ENCODE peak calls at places on chromosomes 6 and 20, in five cellular contexts. One of them, this sample, is unnamed.

GRCh38 chr6:26478985-26479278 is 21.2 kb upstream of the BTN1A1 start:
- DNase-seq in H54: no peak
- DNase-seq in A549: no peak
- DNase-seq in K562: no peak
- DNase-seq in heart left ventricle: no peak
- DNase-seq in this sample: no peak

GRCh38 chr6:97215157-97215769 is 67.8 kb downstream of the MMS22L start:
- DNase-seq in K562: peak
- DNase-seq in H54: peak
- DNase-seq in heart left ventricle: no peak
- DNase-seq in A549: peak
- DNase-seq in this sample: peak

GRCh38 chr20:8523684-8524083 is 391.6 kb downstream of the PLCB1 start:
- DNase-seq in H54: no peak
- DNase-seq in A549: peak
- DNase-seq in K562: no peak
- DNase-seq in heart left ventricle: no peak
- DNase-seq in this sample: no peak

GRCh38 chr6:150752409-150752808 is 113.1 kb upstream of the MTHFD1L start:
- DNase-seq in A549: no peak
- DNase-seq in K562: no peak
- DNase-seq in heart left ventricle: no peak
- DNase-seq in H54: no peak
- DNase-seq in this sample: no peak

GRCh38 chr6:156630613-156631302 is 146.4 kb upstream of the ARID1B start:
- DNase-seq in A549: no peak
- DNase-seq in heart left ventricle: no peak
- DNase-seq in H54: no peak
- DNase-seq in K562: no peak
- DNase-seq in this sample: no peak

GRCh38 chr20:50561379-50562078 is 51.3 kb downstream of the PTPN1 start:
- DNase-seq in A549: peak
- DNase-seq in heart left ventricle: no peak
- DNase-seq in H54: peak
- DNase-seq in K562: no peak
- DNase-seq in this sample: no peak

GRCh38 chr20:18443841-18444240 is 23.0 kb downstream of the DZANK1 start:
- DNase-seq in A549: no peak
- DNase-seq in heart left ventricle: no peak
- DNase-seq in K562: no peak
- DNase-seq in H54: no peak
- DNase-seq in this sample: no peak

GRCh38 chr6:109472132-109472995 is 10.7 kb downstream of the ZBTB24 start:
- DNase-seq in H54: no peak
- DNase-seq in heart left ventricle: no peak
- DNase-seq in A549: no peak
- DNase-seq in K562: no peak
- DNase-seq in this sample: no peak

GRCh38 chr6:16090920-16091319 is 38.0 kb upstream of the MYLIP start:
- DNase-seq in A549: no peak
- DNase-seq in K562: no peak
- DNase-seq in H54: no peak
- DNase-seq in heart left ventricle: no peak
- DNase-seq in this sample: no peak

GRCh38 chr6:5318617-5319016 is 57.3 kb downstream of the FARS2 start:
- DNase-seq in A549: no peak
- DNase-seq in K562: no peak
- DNase-seq in H54: no peak
- DNase-seq in heart left ventricle: no peak
- DNase-seq in this sample: peak

GRCh38 chr20:34904202-34904621 is 27.8 kb downstream of the ACSS2 start:
- DNase-seq in A549: no peak
- DNase-seq in heart left ventricle: no peak
- DNase-seq in H54: no peak
- DNase-seq in K562: no peak
- DNase-seq in this sample: peak

GRCh38 chr6:154937306-154938244 is 57.5 kb upstream of the TIAM2 start:
- DNase-seq in H54: no peak
- DNase-seq in A549: no peak
- DNase-seq in K562: no peak
- DNase-seq in heart left ventricle: no peak
- DNase-seq in this sample: no peak

GRCh38 chr6:7145269-7146078 is 37.7 kb downstream of the RREB1 start:
- DNase-seq in heart left ventricle: no peak
- DNase-seq in A549: no peak
- DNase-seq in K562: no peak
- DNase-seq in H54: no peak
- DNase-seq in this sample: peak

GRCh38 chr6:43977404-43978111 is 149.7 kb downstream of the MRPL14 start:
- DNase-seq in heart left ventricle: no peak
- DNase-seq in A549: no peak
- DNase-seq in H54: no peak
- DNase-seq in K562: no peak
- DNase-seq in this sample: peak

GRCh38 chr20:48107560-48107959 is 322.3 kb upstream of the SULF2 start:
- DNase-seq in H54: no peak
- DNase-seq in heart left ventricle: no peak
- DNase-seq in K562: no peak
- DNase-seq in A549: no peak
- DNase-seq in this sample: no peak

GRCh38 chr6:55023231-55023630 is 151.1 kb upstream of the HCRTR2 start:
- DNase-seq in A549: no peak
- DNase-seq in K562: no peak
- DNase-seq in heart left ventricle: no peak
- DNase-seq in H54: no peak
- DNase-seq in this sample: no peak

GRCh38 chr6:138005846-138006245 is 101.4 kb downstream of the PERP start:
- DNase-seq in heart left ventricle: no peak
- DNase-seq in K562: no peak
- DNase-seq in H54: no peak
- DNase-seq in A549: no peak
- DNase-seq in this sample: no peak

GRCh38 chr6:18823782-18824386 is 436.7 kb downstream of the RNF144B start:
- DNase-seq in heart left ventricle: no peak
- DNase-seq in H54: peak
- DNase-seq in A549: peak
- DNase-seq in K562: peak
- DNase-seq in this sample: peak

GRCh38 chr6:111221804-111222203 is 134.5 kb downstream of the SLC16A10 start:
- DNase-seq in heart left ventricle: no peak
- DNase-seq in H54: no peak
- DNase-seq in A549: no peak
- DNase-seq in K562: no peak
- DNase-seq in this sample: no peak

GRCh38 chr6:506508-506907 is 115.0 kb downstream of the IRF4 start:
- DNase-seq in A549: no peak
- DNase-seq in heart left ventricle: no peak
- DNase-seq in K562: no peak
- DNase-seq in H54: no peak
- DNase-seq in this sample: no peak

GRCh38 chr6:37083243-37084138 is 78.0 kb downstream of the FGD2 start:
- DNase-seq in A549: no peak
- DNase-seq in K562: peak
- DNase-seq in H54: no peak
- DNase-seq in heart left ventricle: peak
- DNase-seq in this sample: peak

GRCh38 chr6:52570291-52570700 is 6.6 kb downstream of the TRAM2 start:
- DNase-seq in H54: no peak
- DNase-seq in A549: no peak
- DNase-seq in K562: no peak
- DNase-seq in heart left ventricle: peak
- DNase-seq in this sample: no peak

GRCh38 chr20:10673831-10674683 is at the start of gene JAG1:
- DNase-seq in K562: peak
- DNase-seq in heart left ventricle: peak
- DNase-seq in A549: peak
- DNase-seq in H54: peak
- DNase-seq in this sample: peak
- TF ChIP-seq POLR2A in K562: no peak
- TF ChIP-seq POLR2A in heart left ventricle: peak
- TF ChIP-seq POLR2A in A549: peak
- TF ChIP-seq POLR2A in H54: peak
- TF ChIP-seq POLR2A in this sample: peak

DNA sequence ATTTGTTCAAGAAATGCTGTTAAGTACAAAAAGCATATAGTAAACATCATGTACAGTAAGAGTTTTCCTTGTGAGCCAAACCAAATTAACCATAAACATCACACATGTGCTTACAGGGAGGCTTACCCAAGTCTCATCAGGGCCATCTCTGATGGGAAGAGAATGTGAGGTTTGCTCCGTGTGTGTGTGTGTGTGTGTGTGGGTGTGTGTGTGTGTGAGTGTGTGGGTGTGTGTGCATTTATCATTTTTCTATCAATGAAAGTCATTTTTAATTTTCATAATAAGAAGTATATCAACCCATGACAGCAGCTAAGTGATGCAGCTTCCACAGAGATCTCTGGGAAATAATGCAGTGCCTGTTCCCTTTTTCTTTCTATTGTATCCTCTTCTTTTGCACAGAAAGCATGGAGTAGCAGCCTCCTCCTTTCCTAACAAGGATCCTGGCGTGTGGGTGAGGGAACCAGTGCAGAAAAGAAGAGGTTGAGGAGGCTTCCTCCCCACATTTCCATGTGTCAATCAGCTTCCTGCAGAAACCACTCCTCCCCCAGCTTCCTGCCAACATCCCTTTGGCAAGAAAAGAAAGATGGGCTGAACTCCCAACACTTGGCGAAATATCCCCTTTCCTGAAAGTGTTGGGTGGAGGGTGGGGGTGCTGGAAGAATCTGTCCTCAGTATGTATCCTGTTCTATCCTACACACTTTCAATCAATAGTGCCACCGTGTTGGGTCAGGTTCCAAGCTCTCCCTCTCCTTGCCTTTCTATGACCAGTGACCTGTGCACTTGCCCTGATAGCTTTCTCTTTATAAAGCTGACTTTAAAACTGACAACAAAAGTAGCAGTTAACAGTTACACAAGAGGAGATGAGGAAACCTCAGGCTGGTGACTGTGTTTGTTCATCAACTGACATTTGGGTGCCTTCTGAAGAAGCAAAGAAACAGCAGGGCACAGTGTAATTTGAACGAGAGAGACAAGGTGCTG is 251.8 kb upstream of the CITED2 start:
- DNase-seq in heart left ventricle: no peak
- DNase-seq in A549: no peak
- DNase-seq in K562: no peak
- DNase-seq in H54: no peak
- DNase-seq in this sample: peak
- TF ChIP-seq POLR2A in heart left ventricle: no peak
- TF ChIP-seq POLR2A in A549: no peak
- TF ChIP-seq POLR2A in K562: no peak
- TF ChIP-seq POLR2A in H54: no peak
- TF ChIP-seq POLR2A in this sample: no peak

GRCh38 chr20:25623736-25624499 is at the start of gene NANP:
- DNase-seq in H54: peak
- DNase-seq in K562: peak
- DNase-seq in heart left ventricle: peak
- DNase-seq in A549: peak
- DNase-seq in this sample: peak
- TF ChIP-seq POLR2A in H54: peak
- TF ChIP-seq POLR2A in K562: peak
- TF ChIP-seq POLR2A in heart left ventricle: peak
- TF ChIP-seq POLR2A in A549: peak
- TF ChIP-seq POLR2A in this sample: peak

DNA sequence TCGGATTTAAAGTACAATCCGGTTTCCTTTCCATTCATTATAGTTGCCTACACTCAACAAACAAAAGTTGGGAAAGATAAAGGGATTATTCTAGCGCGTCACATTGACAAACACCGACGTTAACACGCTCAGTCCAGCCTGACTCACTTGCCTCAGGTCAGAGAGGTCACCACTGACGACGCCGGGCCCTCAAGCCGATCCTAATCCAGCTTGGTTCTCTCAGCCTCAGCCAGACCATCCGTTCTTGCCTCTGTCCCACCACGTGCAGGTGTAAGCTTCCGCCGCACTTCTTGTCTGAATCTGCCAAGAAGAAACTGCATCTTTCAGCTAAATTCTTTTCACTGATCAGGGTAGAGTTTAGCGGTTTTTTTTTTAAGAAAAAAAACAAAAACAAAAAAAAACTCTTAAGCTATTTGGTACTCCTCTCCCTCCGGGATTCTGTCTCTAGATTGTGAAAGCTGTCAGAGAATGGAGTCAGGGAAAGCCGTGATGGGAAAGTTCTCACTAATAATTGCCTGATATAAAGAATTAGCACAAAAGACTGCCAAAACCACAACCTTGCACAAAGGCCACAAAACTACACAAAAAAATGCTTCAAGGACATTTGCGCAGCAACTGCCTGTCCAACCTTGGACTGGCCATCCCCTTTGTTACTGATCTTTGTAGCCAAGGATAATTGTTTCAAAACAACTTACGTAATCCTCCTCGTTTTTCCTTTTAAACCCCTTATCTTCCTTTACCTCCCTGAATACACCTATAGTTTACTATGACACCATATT is 1.2 kb upstream of the PHF10 start:
- DNase-seq in H54: no peak
- DNase-seq in A549: peak
- DNase-seq in K562: peak
- DNase-seq in heart left ventricle: peak
- DNase-seq in this sample: peak
- TF ChIP-seq POLR2A in H54: no peak
- TF ChIP-seq POLR2A in A549: no peak
- TF ChIP-seq POLR2A in K562: no peak
- TF ChIP-seq POLR2A in heart left ventricle: peak
- TF ChIP-seq POLR2A in this sample: no peak

DNA sequence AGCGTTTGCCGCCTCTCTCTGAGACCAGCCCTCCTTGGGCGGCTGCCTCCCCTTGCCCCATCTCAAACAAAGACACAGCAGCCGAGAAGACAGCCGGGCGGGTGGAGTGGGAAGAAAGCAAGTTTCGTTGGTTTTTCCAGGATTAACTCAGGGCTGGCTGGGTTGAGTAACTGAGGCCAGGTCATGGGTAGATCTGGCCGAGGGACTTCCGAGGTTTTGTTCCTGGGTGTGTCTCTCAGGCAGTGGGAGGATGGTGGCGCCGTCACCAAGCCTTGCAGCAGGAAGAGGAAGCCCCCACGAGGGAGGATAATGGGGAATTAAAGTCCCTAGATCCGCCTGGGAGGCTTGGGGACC is 167.2 kb downstream of the TTLL2 start:
- DNase-seq in heart left ventricle: peak
- DNase-seq in H54: no peak
- DNase-seq in K562: no peak
- DNase-seq in A549: no peak
- DNase-seq in this sample: no peak
- TF ChIP-seq POLR2A in heart left ventricle: no peak
- TF ChIP-seq POLR2A in H54: no peak
- TF ChIP-seq POLR2A in K562: no peak
- TF ChIP-seq POLR2A in A549: no peak
- TF ChIP-seq POLR2A in this sample: no peak

DNA sequence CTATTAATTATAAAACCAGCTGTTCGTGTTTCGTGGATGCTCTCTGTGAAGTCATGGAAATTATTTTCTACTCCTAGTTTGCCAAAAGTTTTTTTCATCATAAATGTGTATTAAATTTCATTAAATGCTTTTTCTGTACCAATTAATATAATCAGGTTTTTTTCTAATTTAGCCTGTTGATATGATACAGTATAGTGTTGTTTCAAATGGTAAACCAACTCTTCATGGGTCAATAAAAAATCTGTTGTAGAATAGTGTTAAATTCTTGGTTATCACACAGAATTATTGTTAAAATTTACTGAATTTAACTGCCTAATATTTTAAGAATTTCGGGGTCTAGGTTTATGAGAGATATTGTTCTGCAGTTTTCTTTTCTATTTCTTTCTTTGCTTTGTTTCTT is 505.9 kb upstream of the MANEA start:
- DNase-seq in heart left ventricle: no peak
- DNase-seq in K562: no peak
- DNase-seq in A549: no peak
- DNase-seq in H54: no peak
- DNase-seq in this sample: no peak
- TF ChIP-seq POLR2A in heart left ventricle: no peak
- TF ChIP-seq POLR2A in K562: no peak
- TF ChIP-seq POLR2A in A549: no peak
- TF ChIP-seq POLR2A in H54: no peak
- TF ChIP-seq POLR2A in this sample: no peak

This sample was measured in erythroblast.